ENCODE peak calls at places on chromosomes 4 and X, in eight cellular contexts. W is SK-N-MC, V is ovary, E is tibial artery, I is GM23248, N is esophagus squamous epithelium, R is adipocyte, G is tibial nerve. X is an unnamed sample. For H3K9me3, the result is how much of the 10 kb centered on the place peaks cover.

GRCh38 chr4:176400816-176401461 is 81.2 kb downstream of the SPCS3 start:
- DNase-seq in W (no peak), V (no peak), E (no peak), I (peak), N (no peak), R (peak), G (no peak), X (no peak)

GRCh38 chrX:134692990-134693389 is 34.7 kb upstream of the PLAC1 start:
- DNase-seq in W (no peak), V (no peak), E (no peak), I (peak), N (no peak), R (no peak), G (no peak), X (no peak)

GRCh38 chr4:47531241-47531953 is 46.3 kb downstream of the ATP10D start:
- DNase-seq in W (no peak), V (no peak), E (no peak), I (peak), N (no peak), R (peak), G (no peak), X (no peak)

GRCh38 chrX:85375333-85375738 is 4.1 kb downstream of the POF1B start:
- DNase-seq in W (no peak), V (no peak), E (no peak), I (no peak), N (no peak), R (no peak), G (no peak), X (no peak)

GRCh38 chr4:94038195-94038594 is 169.5 kb upstream of the SMARCAD1 start:
- DNase-seq in W (no peak), V (no peak), E (no peak), I (no peak), N (no peak), R (no peak), G (no peak), X (no peak)

GRCh38 chr4:76758290-76758882 is 139.6 kb downstream of the SOWAHB start:
- DNase-seq in W (no peak), V (no peak), E (no peak), I (peak), N (no peak), R (peak), G (peak), X (no peak)

GRCh38 chr4:122577808-122578781 is 42.8 kb downstream of the IL21 start:
- DNase-seq in W (peak), V (no peak), E (no peak), I (peak), N (no peak), R (peak), G (peak), X (no peak)

GRCh38 chr4:153651961-153652784 is 31.9 kb upstream of the TLR2 start:
- DNase-seq in W (no peak), V (no peak), E (no peak), I (peak), N (no peak), R (peak), G (no peak), X (no peak)

GRCh38 chr4:53055274-53055673 is 193.2 kb downstream of the RASL11B start:
- DNase-seq in W (peak), V (no peak), E (no peak), I (peak), N (no peak), R (peak), G (no peak), X (no peak)

GRCh38 chr4:14184265-14184664 is 556.7 kb upstream of the BOD1L1 start:
- DNase-seq in W (no peak), V (no peak), E (no peak), I (peak), N (no peak), R (no peak), G (no peak), X (no peak)

GRCh38 chrX:44843318-44843702 is 511 bp upstream of the DUSP21 start:
- DNase-seq in W (no peak), V (no peak), E (no peak), I (peak), N (no peak), R (no peak), G (no peak), X (no peak)

GRCh38 chrX:133810925-133811324 is 174.5 kb downstream of the GPC3 start:
- DNase-seq in W (no peak), V (no peak), E (no peak), I (no peak), N (no peak), R (no peak), G (no peak), X (no peak)

GRCh38 chrX:1582686-1583437 is 8.5 kb upstream of the AKAP17A start:
- DNase-seq in W (no peak), V (no peak), E (no peak), I (peak), N (no peak), R (peak), G (no peak), X (no peak)

GRCh38 chr4:115171220-115171619 is 57.8 kb upstream of the NDST4 start:
- DNase-seq in W (no peak), V (no peak), E (no peak), I (no peak), N (no peak), R (no peak), G (no peak), X (no peak)

GRCh38 chr4:77818077-77818666 is 996 bp downstream of the CNOT6L start:
- DNase-seq in W (peak), V (peak), E (peak), I (peak), N (peak), R (peak), G (peak), X (no peak)

GRCh38 chr4:159358226-159358625 is 255.3 kb downstream of the RAPGEF2 start:
- DNase-seq in W (no peak), V (no peak), E (no peak), I (peak), N (no peak), R (peak), G (no peak), X (no peak)

GRCh38 chrX:48972214-48973164 is 845 bp upstream of the KCND1 start:
- DNase-seq in W (no peak), V (no peak), E (peak), I (peak), N (no peak), R (peak), G (peak), X (no peak)

GRCh38 chrX:132071260-132071659 is 48.2 kb downstream of the STK26 start:
- DNase-seq in W (no peak), V (no peak), E (no peak), I (peak), N (no peak), R (peak), G (no peak), X (no peak)

GRCh38 chr4:35793045-35793722 is 451.1 kb downstream of the ARAP2 start:
- DNase-seq in W (no peak), V (no peak), E (no peak), I (no peak), N (no peak), R (no peak), G (no peak), X (no peak)

GRCh38 chr4:46975841-46976551 is 17.4 kb downstream of the GABRA4 start:
- DNase-seq in W (no peak), V (no peak), E (no peak), I (no peak), N (no peak), R (peak), G (no peak), X (no peak)

GRCh38 chr4:39435875-39436563 is 22.7 kb downstream of the RPL9 start:
- DNase-seq in W (no peak), V (no peak), E (no peak), I (no peak), N (no peak), R (peak), G (no peak), X (no peak)

GRCh38 chrX:37745354-37745753 is 34.5 kb upstream of the CYBB start:
- DNase-seq in W (peak), V (peak), E (peak), I (peak), N (no peak), R (peak), G (peak), X (no peak)

GRCh38 chrX:155148724-155149537 is 67.3 kb upstream of the VBP1 start:
- DNase-seq in W (no peak), V (no peak), E (no peak), I (peak), N (no peak), R (peak), G (peak), X (no peak)

GRCh38 chrX:39891781-39892180 is 206.0 kb downstream of the BCOR start:
- DNase-seq in W (no peak), V (no peak), E (no peak), I (no peak), N (no peak), R (no peak), G (no peak), X (no peak)

GRCh38 chrX:26722666-26723428 is 506.9 kb downstream of the MAGEB5 start:
- DNase-seq in W (no peak), V (no peak), E (no peak), I (no peak), N (no peak), R (no peak), G (no peak), X (no peak)

GRCh38 chrX:106499473-106499872 is 112.3 kb upstream of the RADX start:
- DNase-seq in W (no peak), V (no peak), E (no peak), I (no peak), N (no peak), R (no peak), G (no peak), X (no peak)

GRCh38 chrX:139936259-139936658 is 3.4 kb upstream of the ATP11C start:
- DNase-seq in W (no peak), V (no peak), E (no peak), I (no peak), N (no peak), R (no peak), G (no peak), X (no peak)

GRCh38 chrX:41695464-41695863 is 6.7 kb downstream of the GPR34 start:
- DNase-seq in W (no peak), V (no peak), E (no peak), I (peak), N (no peak), R (no peak), G (no peak), X (no peak)

GRCh38 chrX:41734530-41734929 is 10.5 kb downstream of the GPR82 start:
- DNase-seq in W (no peak), V (no peak), E (no peak), I (peak), N (no peak), R (peak), G (no peak), X (no peak)

GRCh38 chr4:84877051-84877833 is 89.2 kb downstream of the WDFY3 start:
- DNase-seq in W (no peak), V (no peak), E (no peak), I (peak), N (no peak), R (peak), G (no peak), X (no peak)

GRCh38 chr4:1300466-1301455 is 11.1 kb downstream of the MAEA start:
- DNase-seq in W (no peak), V (no peak), E (no peak), I (peak), N (peak), R (peak), G (peak), X (no peak)

GRCh38 chrX:45267007-45267406 is 66.3 kb upstream of the DIPK2B start:
- DNase-seq in W (no peak), V (no peak), E (no peak), I (no peak), N (no peak), R (no peak), G (no peak), X (no peak)

GRCh38 chrX:135437867-135438733 is 16.4 kb downstream of the SMIM10L2A start:
- DNase-seq in W (no peak), V (no peak), E (no peak), I (no peak), N (no peak), R (no peak), G (no peak), X (no peak)

GRCh38 chr4:44623687-44624086 is 27.7 kb downstream of the YIPF7 start:
- DNase-seq in W (no peak), V (no peak), E (no peak), I (no peak), N (no peak), R (no peak), G (peak), X (no peak)

GRCh38 chr4:158581161-158581560 is 59.5 kb downstream of the RXFP1 start:
- DNase-seq in W (no peak), V (no peak), E (no peak), I (peak), N (no peak), R (peak), G (no peak), X (no peak)

GRCh38 chr4:92252846-92253245 is 50.9 kb upstream of the GRID2 start:
- DNase-seq in W (no peak), V (no peak), E (no peak), I (no peak), N (no peak), R (no peak), G (no peak), X (no peak)
- H3K9me3 ChIP-seq in W (under half), V (under half), E (under half), I (under half), N (under half), R (under half), G (under half), X (under half)

GRCh38 chr4:19924761-19925160 is 326.9 kb upstream of the SLIT2 start:
- DNase-seq in W (no peak), V (no peak), E (no peak), I (no peak), N (no peak), R (peak), G (no peak), X (no peak)
- H3K9me3 ChIP-seq in W (under half), V (under half), E (under half), I (under half), N (under half), R (under half), G (under half), X (under half)

DNA sequence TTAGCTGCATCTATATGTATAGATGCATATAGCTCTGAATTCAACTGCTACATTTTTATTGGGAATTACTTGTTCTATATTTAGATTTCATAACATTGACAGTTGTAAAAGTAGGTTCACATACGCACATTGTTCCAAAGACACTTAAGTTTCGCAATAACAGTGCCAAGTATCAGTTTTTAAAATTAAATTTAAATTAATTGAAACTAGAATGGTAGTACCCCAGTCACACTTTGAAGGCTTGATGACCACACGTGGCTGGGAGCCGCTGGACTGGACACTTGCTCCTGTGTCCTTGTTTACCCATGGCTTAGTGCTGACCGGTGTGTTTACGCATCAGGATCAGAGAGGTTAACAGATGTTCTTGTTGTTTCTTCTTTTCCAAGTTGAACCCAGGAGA is 140.7 kb upstream of the PSAPL1 start:
- DNase-seq in W (no peak), V (no peak), E (no peak), I (no peak), N (no peak), R (no peak), G (no peak), X (no peak)
- H3K9me3 ChIP-seq in W (under half), V (under half), E (under half), I (under half), N (half or more), R (half or more), G (under half), X (under half)

DNA sequence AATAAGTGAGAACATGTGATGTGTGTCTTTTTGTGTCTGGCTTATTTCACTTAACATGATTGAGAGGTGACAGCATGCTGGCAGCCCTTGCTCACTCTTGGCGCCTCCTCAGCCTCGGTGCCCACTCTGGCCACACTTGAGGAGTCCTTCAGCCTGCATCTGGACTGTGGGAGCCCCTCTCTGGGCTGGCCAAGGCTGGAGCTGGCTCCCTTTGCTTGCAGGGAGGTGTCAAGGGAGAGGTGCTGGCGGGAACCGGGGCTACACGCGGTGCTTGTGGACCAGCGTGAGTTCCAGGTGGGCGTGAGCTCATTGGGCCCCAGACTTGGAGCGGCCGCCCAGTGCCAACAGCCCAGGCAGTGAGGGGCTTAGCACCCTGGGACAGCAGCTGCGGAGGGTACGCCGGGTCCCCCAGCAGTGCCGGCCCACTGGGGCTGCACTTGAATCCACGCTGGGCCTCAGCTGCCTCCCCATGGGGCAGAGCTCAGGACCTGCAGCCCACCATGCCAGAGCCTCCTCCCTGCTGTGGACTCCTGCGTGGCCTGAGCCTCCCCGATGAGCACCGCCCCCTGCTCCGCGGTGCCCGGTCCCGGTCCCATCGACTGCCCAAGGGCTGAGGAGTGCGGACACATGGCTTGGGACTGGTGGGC is 658.6 kb downstream of the GRXCR1 start:
- DNase-seq in W (no peak), V (no peak), E (peak), I (no peak), N (no peak), R (no peak), G (no peak), X (no peak)
- H3K9me3 ChIP-seq in W (under half), V (under half), E (under half), I (under half), N (under half), R (under half), G (under half), X (under half)

GRCh38 chrX:71935542-71935941 is 24.9 kb downstream of the NHSL2 start:
- DNase-seq in W (no peak), V (peak), E (peak), I (no peak), N (no peak), R (no peak), G (peak), X (no peak)
- H3K9me3 ChIP-seq in W (under half), V (under half), E (under half), I (under half), N (under half), R (under half), G (under half), X (under half)

GRCh38 chrX:63424063-63424462 is 72.9 kb upstream of the SPIN4 start:
- DNase-seq in W (no peak), V (no peak), E (no peak), I (no peak), N (no peak), R (no peak), G (no peak), X (no peak)

GRCh38 chrX:63426519-63426918 is 75.4 kb upstream of the SPIN4 start:
- DNase-seq in W (no peak), V (no peak), E (no peak), I (no peak), N (no peak), R (no peak), G (no peak), X (no peak)

GRCh38 chrX:63434206-63434605 is 83.1 kb upstream of the SPIN4 start:
- DNase-seq in W (no peak), V (no peak), E (no peak), I (no peak), N (no peak), R (no peak), G (no peak), X (no peak)

GRCh38 chrX:63430026-63430425 is 78.9 kb upstream of the SPIN4 start:
- DNase-seq in W (no peak), V (no peak), E (no peak), I (no peak), N (no peak), R (no peak), G (no peak), X (no peak)

GRCh38 chrX:63428348-63428747 is 77.2 kb upstream of the SPIN4 start:
- DNase-seq in W (no peak), V (no peak), E (no peak), I (peak), N (no peak), R (no peak), G (no peak), X (no peak)
- H3K9me3 ChIP-seq in W (under half), V (under half), E (under half), I (under half), N (under half), R (under half), G (under half), X (under half)

DNA sequence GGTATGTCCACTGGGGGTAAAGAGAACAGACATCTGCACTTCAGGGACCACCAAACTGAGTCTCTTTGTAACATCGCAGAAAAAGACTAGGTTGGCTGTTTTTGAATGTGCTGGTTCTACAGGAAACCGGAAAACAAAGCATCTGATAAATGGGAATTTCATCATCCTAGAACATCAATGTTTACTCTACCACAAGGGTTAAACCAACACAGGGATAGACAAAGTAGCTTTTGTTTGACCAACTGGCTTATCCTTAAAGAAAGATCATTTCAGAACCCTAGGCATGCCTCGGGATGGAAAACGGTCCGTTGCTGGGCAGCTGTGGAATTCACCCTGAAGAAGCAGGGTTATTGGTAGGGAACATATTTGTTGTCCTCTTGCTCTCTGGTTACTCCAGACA is 2355.5 kb upstream of the AGA start:
- DNase-seq in W (no peak), V (no peak), E (no peak), I (no peak), N (no peak), R (no peak), G (no peak), X (no peak)
- H3K9me3 ChIP-seq in W (under half), V (under half), E (under half), I (under half), N (under half), R (under half), G (under half), X (under half)